ENCODE peak calls at places on chromosomes 7 and 10, in eight cellular contexts. K, Q, E, B, O, G, R and M are unnamed samples.

GRCh38 chr10:77485847-77486246 is 151.8 kb downstream of the KCNMA1 start:
- DNase-seq in K (no peak), Q (no peak), E (no peak), B (no peak), O (no peak), G (no peak), R (no peak), M (no peak)

GRCh38 chr7:151688236-151688780 is 168.6 kb upstream of the RHEB start:
- DNase-seq in K (no peak), Q (no peak), E (no peak), B (peak; percentile 18), O (no peak), G (peak; percentile 49), R (no peak), M (no peak)

GRCh38 chr7:15567652-15568051 is 5.8 kb upstream of the AGMO start:
- DNase-seq in K (no peak), Q (no peak), E (no peak), B (no peak), O (no peak), G (no peak), R (no peak), M (no peak)

GRCh38 chr10:6748981-6749630 is 169.0 kb upstream of the PRKCQ start:
- DNase-seq in K (no peak), Q (no peak), E (no peak), B (no peak), O (no peak), G (no peak), R (peak; percentile 91), M (no peak)

GRCh38 chr7:129169705-129170319 is 18.6 kb upstream of the SMO start:
- DNase-seq in K (peak; percentile 22), Q (no peak), E (no peak), B (peak; percentile 44), O (no peak), G (no peak), R (no peak), M (no peak)

GRCh38 chr7:120760050-120760449 is 97.9 kb downstream of the TSPAN12 start:
- DNase-seq in K (no peak), Q (no peak), E (no peak), B (no peak), O (no peak), G (no peak), R (no peak), M (no peak)

GRCh38 chr10:92239600-92240288 is 51.1 kb downstream of the CPEB3 start:
- DNase-seq in K (peak; percentile 43), Q (peak; percentile 36), E (no peak), B (peak; percentile 67), O (peak; percentile 44), G (peak; percentile 84), R (peak; percentile 12), M (no peak)

GRCh38 chr7:151104411-151105235 is 18.3 kb downstream of the AGAP3 start:
- DNase-seq in K (no peak), Q (no peak), E (no peak), B (no peak), O (no peak), G (no peak), R (peak; percentile 79), M (no peak)

GRCh38 chr10:132708441-132708840 is 77.5 kb downstream of the NKX6-2 start:
- DNase-seq in K (no peak), Q (no peak), E (no peak), B (peak; percentile 8), O (no peak), G (peak; percentile 55), R (no peak), M (no peak)

GRCh38 chr7:27147211-27148030 is at the start of gene HOXA6:
- DNase-seq in K (no peak), Q (no peak), E (no peak), B (no peak), O (no peak), G (no peak), R (no peak), M (no peak)

GRCh38 chr10:58400609-58401008 is 15.4 kb downstream of the TFAM start:
- DNase-seq in K (no peak), Q (no peak), E (no peak), B (no peak), O (no peak), G (no peak), R (peak; percentile 54), M (no peak)

GRCh38 chr7:5426226-5426475 is 2.5 kb upstream of the TNRC18 start:
- DNase-seq in K (no peak), Q (no peak), E (no peak), B (no peak), O (no peak), G (no peak), R (peak; percentile 76), M (no peak)

GRCh38 chr7:36496576-36496975 is 106.9 kb downstream of the ANLN start:
- DNase-seq in K (no peak), Q (no peak), E (no peak), B (no peak), O (no peak), G (no peak), R (no peak), M (no peak)

GRCh38 chr7:19773361-19773760 is at the start of gene TMEM196:
- DNase-seq in K (no peak), Q (no peak), E (no peak), B (peak; percentile 20), O (no peak), G (no peak), R (no peak), M (no peak)

GRCh38 chr7:116449950-116450349 is 49.6 kb upstream of the CAV2 start:
- DNase-seq in K (no peak), Q (no peak), E (no peak), B (no peak), O (no peak), G (no peak), R (no peak), M (no peak)

GRCh38 chr7:76300210-76300731 is 2.2 kb upstream of the HSPB1 start:
- DNase-seq in K (no peak), Q (no peak), E (peak; percentile 76), B (no peak), O (no peak), G (no peak), R (peak; percentile 90), M (peak; percentile 92)

GRCh38 chr10:92757066-92757716 is 67.4 kb downstream of the HHEX start:
- DNase-seq in K (no peak), Q (no peak), E (no peak), B (peak; percentile 91), O (no peak), G (peak; percentile 95), R (peak; percentile 86), M (no peak)

GRCh38 chr10:29600821-29601220 is 34.0 kb downstream of the SVIL start:
- DNase-seq in K (no peak), Q (no peak), E (no peak), B (no peak), O (no peak), G (no peak), R (peak; percentile 16), M (no peak)

GRCh38 chr10:4138146-4138721 is 353.2 kb upstream of the KLF6 start:
- DNase-seq in K (no peak), Q (no peak), E (no peak), B (no peak), O (no peak), G (no peak), R (no peak), M (no peak)

GRCh38 chr7:138720286-138720685 is 19.1 kb upstream of the SVOPL start:
- DNase-seq in K (no peak), Q (no peak), E (no peak), B (no peak), O (no peak), G (no peak), R (no peak), M (no peak)

GRCh38 chr10:84269773-84270172 is 24.9 kb downstream of the RGR start:
- DNase-seq in K (no peak), Q (no peak), E (no peak), B (no peak), O (no peak), G (no peak), R (peak; percentile 80), M (peak; percentile 35)

GRCh38 chr7:134368851-134369533 is 52.3 kb upstream of the SLC35B4 start:
- DNase-seq in K (no peak), Q (no peak), E (no peak), B (no peak), O (no peak), G (no peak), R (peak; percentile 67), M (no peak)

GRCh38 chr10:117878626-117879025 is 168.1 kb downstream of the RAB11FIP2 start:
- DNase-seq in K (no peak), Q (no peak), E (no peak), B (no peak), O (no peak), G (no peak), R (no peak), M (peak; percentile 52)

GRCh38 chr7:128112018-128112780 is 81.0 kb upstream of the LRRC4 start:
- DNase-seq in K (no peak), Q (no peak), E (no peak), B (no peak), O (no peak), G (no peak), R (no peak), M (no peak)

GRCh38 chr7:130425798-130426197 is 15.0 kb downstream of the CEP41 start:
- DNase-seq in K (no peak), Q (no peak), E (no peak), B (no peak), O (no peak), G (no peak), R (no peak), M (no peak)

GRCh38 chr7:132433286-132433685 is 143.0 kb downstream of the PLXNA4 start:
- DNase-seq in K (peak; percentile 55), Q (no peak), E (no peak), B (no peak), O (no peak), G (peak; percentile 1), R (no peak), M (no peak)

GRCh38 chr10:68900427-68901105 is 549 bp upstream of the DDX50 start:
- DNase-seq in K (no peak), Q (no peak), E (peak; percentile 20), B (peak; percentile 82), O (no peak), G (peak; percentile 92), R (peak; percentile 61), M (peak; percentile 33)

GRCh38 chr7:90178166-90178565 is 23.9 kb downstream of the STEAP1 start:
- DNase-seq in K (no peak), Q (no peak), E (no peak), B (no peak), O (no peak), G (no peak), R (no peak), M (no peak)

GRCh38 chr10:90326498-90327267 is 531.2 kb downstream of the HTR7 start:
- DNase-seq in K (no peak), Q (no peak), E (no peak), B (no peak), O (no peak), G (no peak), R (peak; percentile 80), M (peak; percentile 97)

GRCh38 chr10:89414879-89415821 is 782 bp downstream of the IFIT5 start:
- DNase-seq in K (peak; percentile 62), Q (peak; percentile 47), E (no peak), B (peak; percentile 59), O (peak; percentile 33), G (peak; percentile 82), R (peak; percentile 56), M (no peak)